ENCODE peak calls at places on chromosomes 16 and 17, in ten cellular contexts. N is cardiac muscle cell, B is mucosa of descending colon, H is BJ, C is glutamatergic neuron, X is prostate gland, S is cardiac fibroblast, O is ovary, L is IMR-90, W is body of pancreas. P is an unnamed sample.
A peak's percentile ranks its signal among the peaks of the same experiment; 100 is the strongest.

GRCh38 chr16:1097800-1098199 is 1.8 kb upstream of the C1QTNF8 start:
- DNase-seq in L (no peak), N (no peak), X (no peak), H (no peak), W (no peak), S (no peak), B (no peak), C (no peak), O (no peak), P (no peak)

GRCh38 chr16:8855051-8855786 is 13.6 kb downstream of the CARHSP1 start:
- DNase-seq in X (no peak), L (no peak), S (no peak), O (no peak), W (no peak), B (peak; percentile 34), C (no peak), N (no peak), H (no peak), P (no peak)

GRCh38 chr17:74083321-74083720 is 120.2 kb upstream of the RPL38 start:
- DNase-seq in C (no peak), H (no peak), S (no peak), L (no peak), X (no peak), O (no peak), N (no peak), B (no peak), W (no peak), P (no peak)

GRCh38 chr17:39208893-39209292 is 8.8 kb downstream of the RPL19 start:
- DNase-seq in B (peak; percentile 86), L (no peak), C (peak; percentile 79), S (no peak), H (no peak), O (no peak), W (no peak), N (no peak), X (no peak), P (peak; percentile 48)

GRCh38 chr17:82351254-82351712 is 7.8 kb upstream of the TEX19 start:
- DNase-seq in S (no peak), H (no peak), C (no peak), O (no peak), W (no peak), L (no peak), B (peak; percentile 59), N (no peak), X (no peak), P (no peak)

GRCh38 chr16:87324411-87325275 is 7.5 kb upstream of the C16orf95 start:
- DNase-seq in L (peak; percentile 10), B (no peak), C (peak; percentile 75), W (peak; percentile 51), O (peak; percentile 44), X (no peak), S (peak; percentile 37), N (peak; percentile 33), H (no peak), P (peak; percentile 73)

GRCh38 chr17:55709984-55710383 is 12.7 kb downstream of the TMEM100 start:
- DNase-seq in C (no peak), L (no peak), O (no peak), B (no peak), N (no peak), W (no peak), H (no peak), X (no peak), S (no peak), P (no peak)

GRCh38 chr17:69729937-69730336 is 315.4 kb downstream of the MAP2K6 start:
- DNase-seq in C (no peak), H (peak; percentile 27), S (no peak), L (peak; percentile 62), B (no peak), N (no peak), O (no peak), W (no peak), X (no peak), P (no peak)

GRCh38 chr17:38724337-38724988 is 5.7 kb upstream of the CISD3 start:
- DNase-seq in W (peak; percentile 78), C (peak; percentile 39), O (no peak), B (no peak), N (no peak), H (no peak), X (no peak), S (no peak), L (no peak), P (no peak)

GRCh38 chr17:48610282-48611211 is at the start of gene HOXB7:
- DNase-seq in B (peak; percentile 86), S (no peak), X (no peak), N (no peak), O (peak; percentile 44), H (no peak), L (peak; percentile 62), C (peak; percentile 72), W (peak; percentile 41), P (peak; percentile 83)

GRCh38 chr16:67967956-67968439 is 439 bp downstream of the SLC12A4 start:
- DNase-seq in B (no peak), N (peak; percentile 35), H (no peak), S (no peak), W (peak; percentile 57), L (peak; percentile 25), X (no peak), C (no peak), O (peak; percentile 65), P (peak; percentile 67)

GRCh38 chr17:29195465-29196081 is 15.4 kb upstream of the MYO18A start:
- DNase-seq in W (no peak), L (no peak), H (no peak), B (no peak), X (no peak), O (no peak), N (no peak), C (no peak), S (no peak), P (no peak)

GRCh38 chr16:74034862-74035261 is 261.8 kb upstream of the PSMD7 start:
- DNase-seq in B (no peak), W (no peak), L (peak; percentile 11), S (peak; percentile 36), N (peak; percentile 34), H (no peak), C (no peak), X (no peak), O (no peak), P (peak; percentile 13)
- TF ChIP-seq CTCF in B (no peak), W (peak; percentile 29), L (peak; percentile 29), S (peak; percentile 13), N (peak; percentile 45), H (peak; percentile 40), C (peak; percentile 42), X (no peak), O (no peak), P (peak; percentile 68)

DNA sequence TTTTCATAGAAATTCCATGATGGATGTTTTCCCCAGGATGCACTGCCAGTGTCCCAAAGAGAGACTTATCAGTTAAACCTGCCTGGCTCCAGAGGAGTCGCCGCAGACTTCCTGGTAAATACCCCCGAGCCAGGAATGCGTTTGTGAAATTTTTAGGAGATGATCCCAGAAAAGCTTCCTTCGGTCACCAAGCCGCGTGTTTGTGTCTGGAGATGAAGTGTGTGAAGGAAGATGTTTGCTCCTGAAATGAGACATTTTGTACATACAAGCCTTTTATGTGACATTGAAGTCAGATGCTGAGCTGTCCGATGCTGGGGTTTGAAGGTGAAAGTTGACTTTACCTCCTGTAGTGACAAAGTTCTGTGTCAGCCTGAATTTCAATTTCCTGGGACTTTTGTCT is 188.7 kb downstream of the MSI2 start:
- DNase-seq in X (no peak), B (no peak), H (no peak), L (no peak), C (no peak), S (peak; percentile 19), O (no peak), N (no peak), W (no peak), P (no peak)
- TF ChIP-seq CTCF in X (no peak), B (no peak), H (no peak), L (no peak), C (no peak), S (no peak), O (no peak), N (no peak), W (no peak), P (no peak)

GRCh38 chr17:1716076-1716911 is 6.1 kb upstream of the TLCD2 start:
- DNase-seq in N (peak; percentile 100), S (peak; percentile 100), H (peak; percentile 100), L (peak; percentile 100), W (peak; percentile 100), B (peak; percentile 100), O (peak; percentile 100), X (peak; percentile 100), C (peak; percentile 100), P (peak; percentile 100)
- TF ChIP-seq CTCF in N (peak; percentile 30), S (peak; percentile 17), H (peak; percentile 37), L (peak; percentile 39), W (no peak), B (no peak), O (no peak), X (peak; percentile 19), C (no peak), P (no peak)

GRCh38 chr17:78412403-78412802 is 34.0 kb downstream of the PGS1 start:
- DNase-seq in H (no peak), N (peak; percentile 36), X (no peak), O (no peak), W (no peak), S (peak; percentile 35), L (peak; percentile 36), C (peak; percentile 41), B (no peak), P (no peak)
- TF ChIP-seq CTCF in H (peak; percentile 49), N (peak; percentile 45), X (peak; percentile 33), O (no peak), W (peak; percentile 11), S (peak; percentile 57), L (peak; percentile 37), C (peak; percentile 65), B (no peak), P (peak; percentile 39)

GRCh38 chr16:58301052-58301451 is 6.2 kb upstream of the PRSS54 start:
- DNase-seq in N (no peak), O (no peak), S (no peak), W (no peak), L (no peak), H (no peak), C (no peak), B (no peak), X (no peak), P (no peak)

GRCh38 chr16:58299757-58300349 is 5.0 kb upstream of the PRSS54 start:
- DNase-seq in B (no peak), N (peak; percentile 36), H (no peak), L (peak; percentile 5), C (peak; percentile 41), O (no peak), W (peak; percentile 16), X (no peak), S (peak; percentile 11), P (peak; percentile 30)
- TF ChIP-seq CTCF in B (peak; percentile 38), N (peak; percentile 76), H (peak; percentile 68), L (peak; percentile 48), C (peak; percentile 55), O (no peak), W (peak; percentile 21), X (peak; percentile 9), S (peak; percentile 62), P (peak; percentile 39)

DNA sequence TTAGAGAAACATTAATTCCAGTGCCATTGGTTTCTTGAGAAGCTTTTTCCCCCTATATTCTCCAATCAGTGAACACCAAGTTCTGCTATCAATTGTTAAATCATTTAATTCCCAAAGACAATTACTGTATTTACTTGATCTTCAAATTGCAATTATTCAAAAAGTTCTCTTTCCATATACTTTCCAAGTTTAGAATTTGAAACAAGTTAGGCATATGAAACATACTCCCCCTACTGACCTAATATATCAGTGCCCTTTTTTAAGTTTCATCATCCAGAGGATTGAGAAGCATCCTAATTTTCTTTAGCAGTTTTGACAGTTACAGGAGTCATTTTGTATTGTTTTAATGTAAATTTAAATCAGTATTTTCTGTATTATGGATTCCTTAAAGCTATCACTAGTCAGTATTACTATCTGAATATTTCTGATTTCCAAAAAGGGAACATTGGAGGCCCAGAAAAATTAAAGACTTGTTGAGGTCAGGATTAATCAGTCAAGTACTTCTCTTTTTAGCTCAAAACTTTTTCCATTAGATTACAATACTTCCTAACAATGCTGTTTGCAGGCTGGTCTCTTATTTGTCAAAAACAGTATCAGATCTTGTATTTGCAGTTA is 16.3 kb downstream of the MEIOC start:
- DNase-seq in H (peak; percentile 12), N (peak; percentile 52), S (peak; percentile 55), C (no peak), X (no peak), O (no peak), L (peak; percentile 34), B (no peak), W (no peak), P (no peak)
- TF ChIP-seq CTCF in H (peak; percentile 64), N (peak; percentile 68), S (peak; percentile 68), C (peak; percentile 75), X (peak; percentile 42), O (no peak), L (peak; percentile 64), B (no peak), W (peak; percentile 45), P (peak; percentile 62)

P was measured in nephron progenitor cell.